ENCODE peak calls at places on chromosomes 6 and 20, in eight cellular contexts. One of them, this sample, is unnamed.

GRCh38 chr6:112833546-112834215 is 486.6 kb downstream of the RFPL4B start:
- DNase-seq in GM12892: no peak
- DNase-seq in A549: no peak
- DNase-seq in Peyer's patch: no peak
- DNase-seq in prostate gland: no peak
- DNase-seq in lower leg skin: no peak
- DNase-seq in uterus: no peak
- DNase-seq in adrenal gland: no peak
- DNase-seq in this sample: no peak

GRCh38 chr6:155543141-155543870 is 87.7 kb upstream of the NOX3 start:
- DNase-seq in Peyer's patch: no peak
- DNase-seq in prostate gland: no peak
- DNase-seq in adrenal gland: no peak
- DNase-seq in A549: no peak
- DNase-seq in GM12892: no peak
- DNase-seq in uterus: no peak
- DNase-seq in lower leg skin: no peak
- DNase-seq in this sample: no peak

GRCh38 chr6:46419576-46420002 is 71.7 kb downstream of the RCAN2 start:
- DNase-seq in Peyer's patch: peak; percentile 81
- DNase-seq in A549: peak; percentile 49
- DNase-seq in adrenal gland: peak; percentile 77
- DNase-seq in prostate gland: peak; percentile 62
- DNase-seq in lower leg skin: peak; percentile 69
- DNase-seq in GM12892: no peak
- DNase-seq in uterus: peak; percentile 70
- DNase-seq in this sample: peak; percentile 24

GRCh38 chr6:36827261-36828079 is 11.8 kb downstream of the CPNE5 start:
- DNase-seq in uterus: peak; percentile 64
- DNase-seq in GM12892: no peak
- DNase-seq in Peyer's patch: peak; percentile 57
- DNase-seq in adrenal gland: peak; percentile 48
- DNase-seq in lower leg skin: no peak
- DNase-seq in A549: no peak
- DNase-seq in prostate gland: no peak
- DNase-seq in this sample: peak; percentile 79

GRCh38 chr6:64580346-64580745 is 944.7 kb downstream of the PHF3 start:
- DNase-seq in Peyer's patch: no peak
- DNase-seq in prostate gland: no peak
- DNase-seq in GM12892: no peak
- DNase-seq in adrenal gland: no peak
- DNase-seq in A549: no peak
- DNase-seq in lower leg skin: no peak
- DNase-seq in uterus: no peak
- DNase-seq in this sample: no peak

GRCh38 chr6:136607204-136607931 is 57.1 kb upstream of the MAP7 start:
- DNase-seq in A549: no peak
- DNase-seq in lower leg skin: no peak
- DNase-seq in uterus: no peak
- DNase-seq in adrenal gland: no peak
- DNase-seq in GM12892: no peak
- DNase-seq in Peyer's patch: no peak
- DNase-seq in prostate gland: peak; percentile 31
- DNase-seq in this sample: no peak

GRCh38 chr6:150143521-150144293 is 863 bp downstream of the PPP1R14C start:
- DNase-seq in adrenal gland: no peak
- DNase-seq in GM12892: no peak
- DNase-seq in Peyer's patch: no peak
- DNase-seq in lower leg skin: no peak
- DNase-seq in prostate gland: no peak
- DNase-seq in A549: no peak
- DNase-seq in uterus: no peak
- DNase-seq in this sample: no peak

GRCh38 chr20:61868006-61868405 is 197.7 kb downstream of the TAF4 start:
- DNase-seq in prostate gland: no peak
- DNase-seq in A549: no peak
- DNase-seq in adrenal gland: no peak
- DNase-seq in GM12892: no peak
- DNase-seq in Peyer's patch: no peak
- DNase-seq in uterus: no peak
- DNase-seq in lower leg skin: no peak
- DNase-seq in this sample: no peak

GRCh38 chr20:8803065-8803464 is 265.8 kb upstream of the PLCB4 start:
- DNase-seq in GM12892: no peak
- DNase-seq in lower leg skin: no peak
- DNase-seq in prostate gland: no peak
- DNase-seq in uterus: no peak
- DNase-seq in A549: no peak
- DNase-seq in adrenal gland: no peak
- DNase-seq in Peyer's patch: no peak
- DNase-seq in this sample: no peak

GRCh38 chr6:164827537-164827936 is 481.9 kb downstream of the C6orf118 start:
- DNase-seq in A549: no peak
- DNase-seq in uterus: no peak
- DNase-seq in prostate gland: no peak
- DNase-seq in adrenal gland: no peak
- DNase-seq in GM12892: no peak
- DNase-seq in lower leg skin: no peak
- DNase-seq in Peyer's patch: no peak
- DNase-seq in this sample: no peak

GRCh38 chr20:14947536-14947935 is 610.1 kb upstream of the FLRT3 start:
- DNase-seq in GM12892: no peak
- DNase-seq in uterus: no peak
- DNase-seq in lower leg skin: no peak
- DNase-seq in Peyer's patch: no peak
- DNase-seq in adrenal gland: no peak
- DNase-seq in A549: no peak
- DNase-seq in prostate gland: no peak
- DNase-seq in this sample: no peak

GRCh38 chr20:64082821-64083379 is 1.3 kb downstream of the LKAAEAR1 start:
- DNase-seq in Peyer's patch: no peak
- DNase-seq in prostate gland: no peak
- DNase-seq in lower leg skin: no peak
- DNase-seq in uterus: no peak
- DNase-seq in adrenal gland: no peak
- DNase-seq in GM12892: no peak
- DNase-seq in A549: no peak
- DNase-seq in this sample: peak; percentile 74

GRCh38 chr6:1013656-1014430 is 298.1 kb upstream of the FOXQ1 start:
- DNase-seq in adrenal gland: no peak
- DNase-seq in lower leg skin: no peak
- DNase-seq in Peyer's patch: no peak
- DNase-seq in uterus: no peak
- DNase-seq in GM12892: no peak
- DNase-seq in prostate gland: no peak
- DNase-seq in A549: no peak
- DNase-seq in this sample: no peak

GRCh38 chr20:25399038-25399430 is 8.4 kb upstream of the ABHD12 start:
- DNase-seq in uterus: peak; percentile 41
- DNase-seq in adrenal gland: peak; percentile 57
- DNase-seq in Peyer's patch: peak; percentile 66
- DNase-seq in GM12892: no peak
- DNase-seq in A549: peak; percentile 81
- DNase-seq in lower leg skin: peak; percentile 31
- DNase-seq in prostate gland: peak; percentile 72
- DNase-seq in this sample: peak; percentile 34

GRCh38 chr20:16124911-16125776 is 448.1 kb downstream of the KIF16B start:
- DNase-seq in A549: no peak
- DNase-seq in adrenal gland: no peak
- DNase-seq in lower leg skin: no peak
- DNase-seq in prostate gland: no peak
- DNase-seq in GM12892: no peak
- DNase-seq in uterus: no peak
- DNase-seq in Peyer's patch: no peak
- DNase-seq in this sample: no peak

GRCh38 chr6:168264593-168265335 is 54.8 kb downstream of the DACT2 start:
- DNase-seq in lower leg skin: peak; percentile 32
- DNase-seq in Peyer's patch: peak; percentile 56
- DNase-seq in uterus: no peak
- DNase-seq in A549: no peak
- DNase-seq in GM12892: no peak
- DNase-seq in adrenal gland: no peak
- DNase-seq in prostate gland: peak; percentile 79
- DNase-seq in this sample: no peak

GRCh38 chr6:110900028-110900598 is 25.5 kb downstream of the AMD1 start:
- DNase-seq in adrenal gland: no peak
- DNase-seq in A549: no peak
- DNase-seq in lower leg skin: no peak
- DNase-seq in prostate gland: no peak
- DNase-seq in uterus: no peak
- DNase-seq in GM12892: no peak
- DNase-seq in Peyer's patch: no peak
- DNase-seq in this sample: no peak
- TF ChIP-seq POLR2A in adrenal gland: no peak
- TF ChIP-seq POLR2A in A549: no peak
- TF ChIP-seq POLR2A in lower leg skin: no peak
- TF ChIP-seq POLR2A in prostate gland: no peak
- TF ChIP-seq POLR2A in uterus: no peak
- TF ChIP-seq POLR2A in GM12892: peak; percentile 40
- TF ChIP-seq POLR2A in Peyer's patch: no peak
- TF ChIP-seq POLR2A in this sample: no peak

DNA sequence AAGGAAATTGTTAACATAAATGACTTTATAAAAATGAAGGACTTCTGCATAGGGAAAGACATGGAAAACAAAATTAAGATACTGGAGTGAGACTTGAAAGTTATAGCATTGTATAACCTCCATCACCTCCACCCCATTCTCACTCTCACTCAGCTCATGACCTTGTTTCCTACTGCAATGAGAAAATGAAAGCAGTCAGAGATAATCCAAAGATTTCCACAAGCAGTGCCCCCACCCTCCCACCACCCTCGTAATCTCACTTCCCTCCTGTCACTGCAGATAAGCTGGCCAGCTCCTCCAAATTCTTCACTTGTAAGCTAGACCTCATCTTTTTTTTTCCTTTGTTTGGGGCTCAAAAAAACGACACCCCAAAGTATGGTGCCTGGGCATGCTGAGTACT is 52.9 kb upstream of the PROKR2 start:
- DNase-seq in uterus: no peak
- DNase-seq in Peyer's patch: no peak
- DNase-seq in adrenal gland: no peak
- DNase-seq in lower leg skin: no peak
- DNase-seq in prostate gland: no peak
- DNase-seq in A549: no peak
- DNase-seq in GM12892: no peak
- DNase-seq in this sample: no peak
- TF ChIP-seq POLR2A in uterus: no peak
- TF ChIP-seq POLR2A in Peyer's patch: no peak
- TF ChIP-seq POLR2A in adrenal gland: no peak
- TF ChIP-seq POLR2A in lower leg skin: no peak
- TF ChIP-seq POLR2A in prostate gland: no peak
- TF ChIP-seq POLR2A in A549: no peak
- TF ChIP-seq POLR2A in GM12892: no peak
- TF ChIP-seq POLR2A in this sample: no peak

DNA sequence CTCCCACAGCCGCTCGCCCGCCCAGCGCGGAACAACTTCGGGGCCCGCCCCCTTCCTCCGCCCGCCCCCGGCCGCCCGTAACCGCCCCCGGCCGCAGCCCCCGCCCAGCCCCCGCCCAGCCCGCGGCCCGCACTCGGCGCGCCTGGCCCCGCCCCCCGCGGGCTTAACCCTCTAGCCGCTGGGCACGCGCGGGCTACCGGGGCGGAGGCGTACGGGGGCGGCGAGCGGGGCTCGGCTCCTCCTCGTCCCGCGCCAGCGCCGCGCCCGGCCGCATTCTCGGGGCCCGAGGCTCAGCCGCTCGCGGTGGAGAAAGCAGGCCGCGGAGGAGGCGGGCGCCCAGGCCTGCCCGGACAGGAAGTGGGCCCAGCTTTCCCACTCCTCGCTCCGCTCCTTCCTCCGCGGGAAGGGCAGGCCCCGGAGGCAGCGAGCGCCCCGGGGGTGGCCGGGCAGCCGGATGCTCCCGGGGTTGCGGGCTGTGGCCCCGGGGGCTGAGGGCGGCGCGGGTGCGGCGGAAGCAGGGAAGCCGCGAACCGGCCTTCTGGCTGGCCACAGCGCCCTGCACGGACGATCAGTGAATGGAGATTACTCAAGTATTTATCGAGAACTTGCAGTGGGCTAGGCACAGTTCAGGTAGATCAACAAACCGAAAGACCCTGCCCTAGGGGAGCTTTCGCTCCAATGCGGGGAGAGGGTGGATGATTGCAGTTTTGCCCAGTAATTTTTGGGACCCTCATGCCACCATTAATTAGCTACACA is at the start of gene TRAM2:
- DNase-seq in adrenal gland: peak; percentile 85
- DNase-seq in lower leg skin: peak; percentile 47
- DNase-seq in GM12892: peak; percentile 67
- DNase-seq in uterus: peak; percentile 84
- DNase-seq in A549: peak; percentile 72
- DNase-seq in prostate gland: peak; percentile 74
- DNase-seq in Peyer's patch: peak; percentile 92
- DNase-seq in this sample: peak; percentile 77
- TF ChIP-seq POLR2A in adrenal gland: peak; percentile 78
- TF ChIP-seq POLR2A in lower leg skin: no peak
- TF ChIP-seq POLR2A in GM12892: peak; percentile 62
- TF ChIP-seq POLR2A in uterus: peak; percentile 21
- TF ChIP-seq POLR2A in A549: peak; percentile 59
- TF ChIP-seq POLR2A in prostate gland: peak; percentile 49
- TF ChIP-seq POLR2A in Peyer's patch: peak; percentile 63
- TF ChIP-seq POLR2A in this sample: peak; percentile 82

DNA sequence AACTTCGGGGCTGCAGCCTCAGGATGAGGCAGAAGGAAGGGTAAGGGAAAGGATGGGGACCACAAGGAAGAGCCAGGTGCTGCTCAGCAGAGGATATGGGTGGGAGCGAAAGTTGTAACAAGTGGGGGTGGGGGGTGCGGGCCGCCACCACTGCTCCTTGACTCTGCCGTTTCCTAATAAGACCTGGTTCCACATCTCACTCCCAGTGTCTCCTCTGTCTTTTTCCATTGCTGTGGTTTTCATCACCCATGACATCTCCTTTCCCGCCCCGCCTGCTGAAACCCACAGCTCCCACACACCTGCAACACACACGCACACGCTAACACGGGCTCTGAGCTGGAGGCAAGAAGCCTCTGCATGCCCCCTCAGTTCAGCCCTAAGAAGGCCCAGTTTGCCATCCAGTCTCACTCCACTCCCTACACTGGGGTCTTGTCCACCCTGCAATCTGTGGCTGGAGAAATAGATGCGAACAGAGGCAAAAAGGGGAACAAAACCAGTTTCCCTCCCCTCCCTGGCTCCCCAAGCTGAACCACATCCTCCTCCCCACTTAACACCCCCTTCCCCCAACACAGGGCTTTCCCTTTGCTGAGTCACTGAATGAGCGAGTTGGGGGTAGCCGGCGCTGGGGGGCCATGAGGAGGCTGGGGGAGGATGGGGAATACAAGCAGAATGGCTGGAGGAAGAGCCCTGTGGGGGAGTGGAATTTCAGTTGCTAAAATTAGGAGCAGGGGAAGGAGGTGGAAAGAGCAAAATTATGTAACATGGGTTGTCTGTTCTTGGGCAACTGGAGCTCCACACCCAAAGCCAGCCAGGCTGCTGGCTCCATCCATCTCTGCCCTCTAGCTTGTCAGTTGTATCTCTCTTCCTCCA is 11.5 kb downstream of the NFKBIL1 start:
- DNase-seq in uterus: peak; percentile 40
- DNase-seq in adrenal gland: peak; percentile 37
- DNase-seq in Peyer's patch: peak; percentile 81
- DNase-seq in GM12892: peak; percentile 66
- DNase-seq in A549: no peak
- DNase-seq in prostate gland: no peak
- DNase-seq in lower leg skin: no peak
- DNase-seq in this sample: no peak
- TF ChIP-seq POLR2A in uterus: no peak
- TF ChIP-seq POLR2A in adrenal gland: no peak
- TF ChIP-seq POLR2A in Peyer's patch: no peak
- TF ChIP-seq POLR2A in GM12892: peak; percentile 80
- TF ChIP-seq POLR2A in A549: no peak
- TF ChIP-seq POLR2A in prostate gland: no peak
- TF ChIP-seq POLR2A in lower leg skin: no peak
- TF ChIP-seq POLR2A in this sample: no peak

GRCh38 chr6:26286168-26286854 is 78.7 kb upstream of the BTN3A2 start:
- DNase-seq in prostate gland: peak; percentile 70
- DNase-seq in GM12892: no peak
- DNase-seq in lower leg skin: peak; percentile 74
- DNase-seq in uterus: peak; percentile 76
- DNase-seq in Peyer's patch: peak; percentile 88
- DNase-seq in adrenal gland: peak; percentile 83
- DNase-seq in A549: peak; percentile 70
- DNase-seq in this sample: no peak
- TF ChIP-seq POLR2A in prostate gland: no peak
- TF ChIP-seq POLR2A in GM12892: no peak
- TF ChIP-seq POLR2A in lower leg skin: no peak
- TF ChIP-seq POLR2A in uterus: no peak
- TF ChIP-seq POLR2A in Peyer's patch: no peak
- TF ChIP-seq POLR2A in adrenal gland: peak; percentile 28
- TF ChIP-seq POLR2A in A549: no peak
- TF ChIP-seq POLR2A in this sample: no peak

This sample was measured in H54.